ENCODE peak calls at places on chromosomes 3 and 15, in four cellular contexts. L is IMR-90, O is H1, B is H9. R is an unnamed sample.

GRCh38 chr3:42652611-42653302 is 740 bp upstream of the ZBTB47 start:
- DNase-seq in O (no peak), B (peak), L (peak), R (peak)

GRCh38 chr15:74517096-74517495 is 23.9 kb upstream of the ARID3B start:
- DNase-seq in B (no peak), O (no peak), L (no peak), R (no peak)

GRCh38 chr15:45891766-45892165 is 256.9 kb downstream of the SQOR start:
- DNase-seq in O (no peak), B (no peak), L (no peak), R (no peak)

GRCh38 chr3:33645060-33645841 is 72.8 kb downstream of the CLASP2 start:
- DNase-seq in L (peak), B (no peak), O (no peak), R (peak)

GRCh38 chr3:111229301-111229700 is 157.7 kb downstream of the NECTIN3 start:
- DNase-seq in B (no peak), L (no peak), O (no peak), R (peak)

GRCh38 chr3:12222765-12223485 is 64.2 kb upstream of the TIMP4 start:
- DNase-seq in L (peak), B (no peak), O (no peak), R (no peak)

GRCh38 chr3:53675022-53675697 is 171.1 kb downstream of the CHDH start:
- DNase-seq in L (no peak), B (no peak), O (no peak), R (no peak)

GRCh38 chr15:72827216-72827615 is 43.7 kb upstream of the ADPGK start:
- DNase-seq in B (no peak), O (no peak), L (peak), R (no peak)

GRCh38 chr3:52670621-52671521 is 14.8 kb downstream of the PBRM1 start:
- DNase-seq in B (no peak), O (no peak), L (peak), R (peak)

GRCh38 chr3:184524981-184525336 is 36.6 kb upstream of the EPHB3 start:
- DNase-seq in B (no peak), O (no peak), L (no peak), R (peak)

GRCh38 chr15:96355561-96356129 is 25.1 kb downstream of the NR2F2 start:
- DNase-seq in L (no peak), B (no peak), O (no peak), R (no peak)

GRCh38 chr3:49780080-49780967 is 6.0 kb downstream of the IP6K1 start:
- DNase-seq in L (peak), O (no peak), B (no peak), R (no peak)

GRCh38 chr3:158470944-158471638 is 99.9 kb upstream of the MLF1 start:
- DNase-seq in O (no peak), L (peak), B (no peak), R (no peak)

GRCh38 chr3:190566043-190566933 is 52.4 kb downstream of the IL1RAP start:
- DNase-seq in L (peak), B (no peak), O (no peak), R (peak)

GRCh38 chr3:45139372-45139894 is 6.7 kb downstream of the CDCP1 start:
- DNase-seq in L (no peak), B (no peak), O (no peak), R (no peak)

GRCh38 chr3:63585927-63586326 is 66.5 kb upstream of the SNTN start:
- DNase-seq in B (no peak), L (no peak), O (no peak), R (no peak)

GRCh38 chr3:27467545-27467944 is 16.6 kb downstream of the SLC4A7 start:
- DNase-seq in L (peak), O (no peak), B (no peak), R (peak)

GRCh38 chr3:46674031-46674592 is 19.4 kb downstream of the ALS2CL start:
- DNase-seq in B (no peak), L (no peak), O (no peak), R (peak)

GRCh38 chr3:179082416-179082815 is 10.8 kb upstream of the ZMAT3 start:
- DNase-seq in B (no peak), L (peak), O (no peak), R (peak)

GRCh38 chr3:57752307-57752706 is 3.8 kb upstream of the SLMAP start:
- DNase-seq in O (no peak), B (no peak), L (peak), R (peak)

GRCh38 chr3:56453027-56453426 is 15.2 kb downstream of the ERC2 start:
- DNase-seq in O (no peak), B (no peak), L (no peak), R (peak)

GRCh38 chr3:124299831-124300230 is 307.9 kb upstream of the ROPN1 start:
- DNase-seq in L (no peak), O (no peak), B (no peak), R (no peak)

GRCh38 chr3:141456328-141456689 is 30.5 kb upstream of the RASA2 start:
- DNase-seq in O (no peak), L (peak), B (no peak), R (no peak)

DNA sequence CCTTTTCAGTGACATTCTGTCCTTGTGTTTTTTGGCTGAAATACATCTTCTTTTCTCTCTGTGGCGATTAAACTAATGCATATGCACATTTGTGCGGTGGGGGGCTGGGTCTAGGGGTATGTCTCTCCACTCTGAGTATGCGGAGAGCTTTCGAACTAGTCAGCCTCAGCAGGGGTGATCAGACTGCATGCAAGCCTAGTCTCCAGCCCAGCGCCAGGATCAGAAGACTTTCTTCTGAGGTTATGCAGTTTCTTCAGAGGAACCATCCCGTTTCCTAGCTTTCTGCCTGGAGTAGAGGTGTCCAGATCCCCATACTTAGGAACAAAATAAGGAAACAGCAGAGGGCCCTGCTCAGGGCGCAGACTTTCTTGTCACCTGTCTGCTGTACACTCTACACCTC is 230.3 kb downstream of the ABHD5 start:
- DNase-seq in O (no peak), B (no peak), L (no peak), R (no peak)
- H2BK5ac ChIP-seq in O (no peak), B (no peak), L (no peak), R (no peak)

DNA sequence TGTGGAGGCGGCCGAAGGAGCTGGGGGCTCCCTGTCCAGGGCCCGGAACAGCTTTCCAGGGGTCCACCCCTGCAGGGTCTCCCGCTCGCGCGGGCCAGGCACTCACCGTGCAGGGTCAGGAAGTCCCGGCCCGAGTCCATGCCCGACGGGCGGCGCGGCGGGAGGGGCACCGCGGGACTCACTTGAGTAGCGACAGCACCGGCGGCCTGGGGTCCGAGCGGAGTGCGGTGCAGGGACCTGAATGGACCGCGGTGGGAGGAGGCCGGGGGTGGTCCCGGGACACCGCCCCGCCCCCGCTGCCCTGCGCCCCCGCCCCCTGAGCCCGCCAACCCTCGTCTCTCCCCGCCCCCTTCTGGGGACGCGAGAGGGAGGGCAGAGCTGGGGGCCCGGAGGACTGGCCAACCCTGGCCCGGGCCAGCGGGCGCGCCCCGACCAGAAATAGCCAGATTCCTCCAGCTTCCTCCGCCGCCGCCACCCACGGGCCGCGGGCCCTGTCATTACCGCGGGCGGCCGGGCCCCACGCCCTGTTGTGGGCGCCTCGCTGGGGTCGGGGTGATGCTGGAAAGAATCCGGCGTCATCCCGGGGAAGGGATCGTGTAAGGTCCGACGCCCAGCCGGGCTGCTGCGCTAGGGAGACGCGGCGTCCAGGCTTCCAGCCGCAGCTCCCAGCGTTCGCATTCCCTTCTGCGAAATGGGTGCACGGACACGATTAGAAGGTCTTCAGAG is at the start of gene PLCD1:
- DNase-seq in B (peak), O (no peak), L (no peak), R (peak)
- H2BK15ac ChIP-seq in B (no peak), O (no peak), L (no peak), R (no peak)

GRCh38 chr3:127787966-127788365 is 34.3 kb downstream of the MGLL start:
- DNase-seq in L (no peak), B (no peak), O (no peak), R (no peak)

GRCh38 chr3:127786358-127787070 is 35.8 kb downstream of the MGLL start:
- DNase-seq in L (peak), O (no peak), B (no peak), R (no peak)

GRCh38 chr3:127787071-127787490 is 35.2 kb downstream of the MGLL start:
- DNase-seq in L (no peak), B (no peak), O (no peak), R (no peak)

GRCh38 chr3:127788436-127788835 is 33.9 kb downstream of the MGLL start:
- DNase-seq in B (no peak), O (no peak), L (no peak), R (no peak)

GRCh38 chr3:127787556-127787955 is 34.8 kb downstream of the MGLL start:
- DNase-seq in B (no peak), L (no peak), O (no peak), R (no peak)
- H3K56ac ChIP-seq in B (no peak), L (no peak), O (no peak), R (peak)

GRCh38 chr15:88900309-88900981 is 5.1 kb upstream of the HAPLN3 start:
- DNase-seq in O (no peak), B (no peak), L (peak), R (peak)
- H2BK5ac ChIP-seq in O (no peak), B (no peak), L (peak), R (no peak)

GRCh38 chr3:134603956-134604355 is 46.9 kb downstream of the KY start:
- DNase-seq in B (no peak), O (no peak), L (no peak), R (no peak)

GRCh38 chr3:134602440-134602814 is 48.4 kb downstream of the KY start:
- DNase-seq in L (no peak), B (no peak), O (no peak), R (no peak)

GRCh38 chr3:134605506-134605905 is 45.3 kb downstream of the KY start:
- DNase-seq in L (no peak), O (no peak), B (no peak), R (no peak)

GRCh38 chr3:134601539-134602439 is 49.0 kb downstream of the KY start:
- DNase-seq in B (peak), L (peak), O (peak), R (peak)

DNA sequence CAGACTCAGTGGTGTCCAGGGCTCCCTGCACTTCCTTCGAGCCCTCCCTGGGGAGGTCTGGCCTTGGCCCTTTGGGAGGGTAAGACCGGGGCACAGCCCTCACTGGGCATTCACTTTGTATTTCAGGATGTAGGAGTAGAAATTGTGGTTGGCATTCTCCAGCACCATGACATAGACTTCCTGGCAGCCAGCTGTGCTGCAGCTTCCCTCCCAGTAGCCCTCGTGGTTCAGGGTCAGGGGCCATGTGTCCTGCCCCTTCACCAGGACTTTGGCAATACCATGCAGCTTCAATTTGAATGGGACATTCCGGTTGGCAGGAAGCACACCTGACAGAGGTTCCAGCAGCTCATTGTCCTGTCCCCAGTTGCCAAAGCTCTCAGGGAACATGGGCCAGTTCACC is 47.3 kb downstream of the KY start:
- DNase-seq in O (no peak), B (no peak), L (no peak), R (no peak)
- H2BK15ac ChIP-seq in O (no peak), B (no peak), L (no peak), R (no peak)

GRCh38 chr15:100132309-100132708 is 209.5 kb downstream of the ADAMTS17 start:
- DNase-seq in B (no peak), O (no peak), L (no peak), R (no peak)
- H3K56ac ChIP-seq in B (no peak), O (no peak), L (no peak), R (no peak)

R was measured in mesendoderm.